ENCODE peak calls at places on chromosome 10, in eight cellular contexts. H is left ventricle myocardium inferior, X is IMR-90, I is body of pancreas, V is adrenal gland, Q is mammary epithelial cell, T is psoas muscle, B is cardiac muscle cell. P is an unnamed sample. For H3K36me3, the result is how much of the 10 kb centered on the place peaks cover.

GRCh38 chr10:48496831-48497792 is 107.8 kb downstream of the ARHGAP22 start:
- DNase-seq in H (no peak), T (no peak), I (no peak), V (no peak), X (peak), Q (peak), B (peak), P (peak)

GRCh38 chr10:22320591-22321155 is at the start of gene BMI1:
- DNase-seq in V (peak), Q (peak), H (peak), T (peak), B (peak), I (peak), X (peak), P (no peak)

GRCh38 chr10:128606041-128606440 is 479.8 kb upstream of the MKI67 start:
- DNase-seq in T (no peak), X (no peak), V (no peak), Q (no peak), H (no peak), B (no peak), I (no peak), P (peak)

GRCh38 chr10:78819361-78820006 is 249.3 kb upstream of the ZMIZ1 start:
- DNase-seq in T (no peak), I (no peak), H (no peak), X (no peak), V (no peak), B (no peak), Q (no peak), P (no peak)

GRCh38 chr10:86970152-86970886 is 2.0 kb downstream of the ADIRF start:
- DNase-seq in T (peak), I (peak), B (peak), Q (peak), X (peak), H (peak), V (peak), P (no peak)

GRCh38 chr10:102796407-102797176 is 40.6 kb downstream of the CYP17A1 start:
- DNase-seq in V (peak), B (peak), X (peak), Q (no peak), H (peak), I (peak), T (peak), P (no peak)

GRCh38 chr10:33776419-33776818 is 442.0 kb upstream of the NRP1 start:
- DNase-seq in V (no peak), B (no peak), T (no peak), H (no peak), I (no peak), Q (no peak), X (no peak), P (no peak)

GRCh38 chr10:90424730-90425129 is 433.1 kb downstream of the HTR7 start:
- DNase-seq in I (no peak), H (no peak), Q (peak), B (no peak), T (no peak), X (peak), V (no peak), P (no peak)

GRCh38 chr10:4159173-4159572 is 374.2 kb upstream of the KLF6 start:
- DNase-seq in X (no peak), B (no peak), H (no peak), I (no peak), V (no peak), T (no peak), Q (no peak), P (no peak)

GRCh38 chr10:87658383-87658795 is 1.3 kb upstream of the PAPSS2 start:
- DNase-seq in V (no peak), I (no peak), Q (no peak), H (no peak), B (no peak), T (no peak), X (peak), P (no peak)

GRCh38 chr10:73493781-73494180 is 2.0 kb downstream of the PPP3CB start:
- DNase-seq in T (no peak), B (peak), H (no peak), I (no peak), V (no peak), Q (peak), X (peak), P (peak)

GRCh38 chr10:22849077-22849810 is 78.6 kb upstream of the ARMC3 start:
- DNase-seq in X (no peak), T (peak), Q (peak), H (peak), V (peak), I (peak), B (peak), P (peak)

GRCh38 chr10:122878799-122879338 is 512 bp downstream of the FAM24B start:
- DNase-seq in I (peak), X (no peak), H (no peak), V (no peak), Q (no peak), T (no peak), B (no peak), P (peak)

GRCh38 chr10:63636812-63637211 is 115.6 kb downstream of the REEP3 start:
- DNase-seq in H (no peak), V (no peak), Q (no peak), B (no peak), X (no peak), I (no peak), T (no peak), P (no peak)

GRCh38 chr10:5649746-5650145 is 16.6 kb downstream of the ASB13 start:
- DNase-seq in Q (no peak), V (no peak), T (no peak), I (no peak), B (no peak), X (no peak), H (no peak), P (no peak)

GRCh38 chr10:130206216-130206737 is 70.1 kb downstream of the GLRX3 start:
- DNase-seq in T (no peak), V (no peak), I (no peak), Q (no peak), H (no peak), B (no peak), X (no peak), P (no peak)

GRCh38 chr10:31590023-31590800 is 271.2 kb downstream of the ZEB1 start:
- DNase-seq in I (no peak), X (peak), V (no peak), Q (no peak), T (no peak), B (peak), H (no peak), P (no peak)

GRCh38 chr10:67788028-67788886 is 49.7 kb downstream of the DNAJC12 start:
- DNase-seq in B (peak), T (peak), V (peak), I (peak), Q (no peak), H (peak), X (no peak), P (peak)

GRCh38 chr10:119209050-119209735 is 1.8 kb downstream of the GRK5 start:
- DNase-seq in X (peak), H (peak), V (peak), I (peak), B (peak), Q (no peak), T (peak), P (peak)

GRCh38 chr10:102814456-102814871 is 22.7 kb downstream of the CYP17A1 start:
- DNase-seq in X (peak), H (peak), I (peak), T (peak), Q (no peak), B (peak), V (peak), P (no peak)

GRCh38 chr10:89252225-89252585 is 630 bp upstream of the LIPA start:
- DNase-seq in H (no peak), I (no peak), Q (no peak), T (no peak), B (no peak), V (no peak), X (no peak), P (no peak)

GRCh38 chr10:12710594-12711343 is 290.7 kb downstream of the CCDC3 start:
- DNase-seq in Q (peak), V (peak), X (peak), T (peak), B (peak), I (peak), H (peak), P (peak)

GRCh38 chr10:133235265-133235664 is 2.4 kb upstream of the VENTX start:
- DNase-seq in X (no peak), V (no peak), Q (no peak), H (no peak), B (no peak), T (no peak), I (no peak), P (no peak)

GRCh38 chr10:21293518-21294356 is 231.7 kb downstream of the SKIDA1 start:
- DNase-seq in H (no peak), X (no peak), Q (no peak), V (no peak), T (no peak), I (no peak), B (peak), P (no peak)
- H3K4me3 ChIP-seq in H (peak), X (no peak), Q (no peak), V (no peak), T (peak), I (no peak), B (peak), P (no peak)

GRCh38 chr10:77583527-77583926 is 54.1 kb downstream of the KCNMA1 start:
- DNase-seq in V (no peak), B (no peak), Q (peak), I (no peak), H (no peak), X (no peak), T (no peak), P (peak)

GRCh38 chr10:77588886-77589285 is 48.7 kb downstream of the KCNMA1 start:
- DNase-seq in B (no peak), T (no peak), H (no peak), Q (no peak), X (no peak), I (no peak), V (no peak), P (no peak)

GRCh38 chr10:77587424-77587806 is 50.2 kb downstream of the KCNMA1 start:
- DNase-seq in V (no peak), X (no peak), T (no peak), Q (no peak), B (no peak), H (no peak), I (no peak), P (no peak)

GRCh38 chr10:77590344-77591237 is 47.0 kb downstream of the KCNMA1 start:
- DNase-seq in B (no peak), T (peak), Q (no peak), H (no peak), V (peak), I (peak), X (no peak), P (no peak)

DNA sequence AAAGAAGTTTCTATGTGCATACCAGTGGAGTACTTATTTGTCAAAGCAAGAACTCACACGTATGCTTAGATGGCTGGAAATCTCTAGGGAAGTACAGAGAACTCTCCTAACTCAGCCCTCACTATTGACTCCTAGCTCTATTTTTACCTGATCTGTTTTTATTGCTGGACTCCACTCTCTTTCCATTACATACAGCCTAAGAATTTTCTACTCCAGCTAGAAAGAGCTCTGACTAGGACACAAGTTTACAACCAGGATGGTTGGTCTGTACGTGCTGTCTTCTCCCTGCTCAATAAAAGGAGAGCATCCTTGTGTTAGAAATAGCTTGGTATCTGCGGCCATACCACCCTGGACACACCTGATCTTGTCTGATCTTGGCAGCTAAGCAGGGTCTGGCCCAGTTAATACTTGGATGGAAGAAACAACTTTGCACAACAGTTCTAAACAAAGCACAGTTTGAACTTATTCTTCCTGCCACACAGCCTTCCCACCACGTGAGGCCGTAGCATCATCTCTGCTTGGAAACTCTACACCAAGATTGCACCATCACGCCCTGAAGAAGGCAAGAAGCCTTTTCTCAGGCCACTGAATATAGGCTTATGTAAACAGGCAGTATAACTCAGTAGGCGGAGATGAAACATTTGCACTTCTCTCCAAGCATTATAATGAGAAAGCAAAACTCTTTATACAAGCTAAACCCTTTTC is 50.7 kb downstream of the KCNMA1 start:
- DNase-seq in I (no peak), B (peak), T (peak), Q (peak), V (no peak), X (peak), H (no peak), P (peak)
- H3K36me3 ChIP-seq in I (under half), B (under half), T (under half), Q (under half), V (under half), X (under half), H (under half), P (under half)

GRCh38 chr10:100006241-100006886 is 3.4 kb downstream of the DNMBP start:
- DNase-seq in I (no peak), B (peak), T (no peak), H (no peak), V (peak), Q (peak), X (peak), P (peak)
- H3K4me3 ChIP-seq in I (no peak), B (no peak), T (peak), H (peak), V (no peak), Q (no peak), X (peak), P (no peak)

GRCh38 chr10:114845978-114846693 is 24.6 kb downstream of the FHIP2A start:
- DNase-seq in B (no peak), V (no peak), Q (no peak), X (no peak), H (no peak), T (no peak), I (no peak), P (no peak)
- H3K36me3 ChIP-seq in B (half or more), V (half or more), Q (under half), X (half or more), H (half or more), T (under half), I (under half), P (under half)

GRCh38 chr10:97850446-97850845 is 803 bp downstream of the GOLGA7B start:
- DNase-seq in T (no peak), V (no peak), X (no peak), H (no peak), I (peak), B (peak), Q (no peak), P (no peak)
- H3K4me3 ChIP-seq in T (peak), V (peak), X (no peak), H (peak), I (no peak), B (no peak), Q (peak), P (no peak)

GRCh38 chr10:69181433-69181832 is 1.4 kb downstream of the SUPV3L1 start:
- DNase-seq in B (no peak), Q (peak), V (no peak), T (no peak), H (no peak), I (no peak), X (no peak), P (peak)

GRCh38 chr10:69180525-69181204 is 631 bp downstream of the SUPV3L1 start:
- DNase-seq in B (peak), V (peak), X (peak), Q (peak), H (no peak), T (no peak), I (no peak), P (peak)

GRCh38 chr10:69176823-69177222 is 3.2 kb upstream of the SUPV3L1 start:
- DNase-seq in I (no peak), V (no peak), B (no peak), Q (no peak), X (no peak), T (no peak), H (no peak), P (no peak)

GRCh38 chr10:69179743-69180524 is at the start of gene SUPV3L1:
- DNase-seq in B (peak), V (peak), X (peak), T (peak), Q (peak), I (peak), H (peak), P (peak)

GRCh38 chr10:69179089-69179742 is 818 bp upstream of the SUPV3L1 start:
- DNase-seq in X (no peak), T (no peak), Q (no peak), V (no peak), I (no peak), H (no peak), B (no peak), P (no peak)
- H3K36me3 ChIP-seq in X (under half), T (under half), Q (under half), V (under half), I (under half), H (under half), B (under half), P (under half)

GRCh38 chr10:84329094-84329611 is 764 bp downstream of the CCSER2 start:
- DNase-seq in X (peak), Q (peak), V (peak), H (no peak), B (peak), I (peak), T (no peak), P (peak)

GRCh38 chr10:84331091-84331490 is 2.7 kb downstream of the CCSER2 start:
- DNase-seq in X (no peak), V (no peak), Q (no peak), T (no peak), H (no peak), I (no peak), B (no peak), P (no peak)

GRCh38 chr10:84328303-84329093 is at the start of gene CCSER2:
- DNase-seq in T (peak), V (peak), Q (peak), I (peak), H (peak), X (peak), B (peak), P (peak)

GRCh38 chr10:84333864-84334451 is 5.6 kb downstream of the CCSER2 start:
- DNase-seq in Q (peak), H (no peak), V (no peak), I (no peak), B (peak), T (no peak), X (peak), P (peak)

DNA sequence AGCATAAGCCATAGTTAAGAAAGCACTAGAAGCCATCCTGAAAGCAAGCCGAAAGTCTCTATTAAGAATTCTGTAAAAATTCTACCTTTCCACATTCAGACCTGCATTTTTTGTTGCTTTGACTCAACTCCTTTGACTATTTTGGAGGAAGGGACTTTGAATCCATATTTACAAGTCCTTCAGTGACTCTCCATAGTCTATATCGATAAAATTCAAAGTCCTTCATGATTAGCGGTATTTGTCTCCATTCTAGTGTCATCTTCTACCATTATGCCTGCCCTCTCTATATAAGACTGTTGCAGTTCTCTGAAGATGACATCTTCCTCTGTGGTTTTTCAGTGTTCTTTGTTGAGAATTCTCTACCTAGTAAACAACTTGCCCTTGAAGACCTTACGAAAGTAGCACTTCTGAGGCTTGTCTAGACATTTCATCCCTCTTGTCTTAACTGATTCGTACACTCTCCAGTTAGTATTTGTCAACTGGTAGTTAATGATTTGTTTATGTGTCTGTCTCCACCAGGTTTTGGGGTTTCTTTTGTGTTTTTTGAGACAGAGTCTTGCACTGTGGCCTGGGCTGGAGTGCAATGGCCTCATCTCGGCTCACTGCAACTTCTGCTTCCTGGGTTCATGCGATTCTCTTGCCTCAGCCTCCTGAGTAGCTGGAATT is 1.7 kb downstream of the CCSER2 start:
- DNase-seq in X (no peak), T (no peak), V (no peak), H (no peak), Q (no peak), I (no peak), B (no peak), P (no peak)
- H3K4me3 ChIP-seq in X (peak), T (peak), V (peak), H (peak), Q (peak), I (no peak), B (peak), P (no peak)

DNA sequence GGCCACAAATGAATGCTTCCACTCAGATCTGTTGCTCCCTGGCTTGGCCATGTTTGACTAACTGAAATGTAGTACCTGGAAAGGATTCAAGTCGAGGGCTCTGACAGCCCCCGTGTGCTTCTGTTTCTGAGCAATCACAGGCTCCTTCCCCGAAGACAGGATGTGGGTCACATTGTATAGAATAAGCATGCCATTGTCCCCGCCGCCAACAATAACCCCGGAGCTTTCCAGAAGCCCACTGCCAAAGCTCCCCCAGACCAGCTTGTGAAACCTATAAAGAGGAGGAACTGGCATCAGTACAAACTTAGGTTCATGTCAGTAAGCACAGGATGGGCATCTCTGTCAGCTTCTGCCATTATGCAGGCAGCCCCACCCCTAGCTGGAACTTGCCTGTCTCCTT is 10.4 kb downstream of the SEC31B start:
- DNase-seq in T (no peak), B (peak), X (no peak), V (no peak), H (no peak), I (no peak), Q (no peak), P (no peak)
- H3K36me3 ChIP-seq in T (under half), B (under half), X (under half), V (under half), H (half or more), I (under half), Q (under half), P (under half)

GRCh38 chr10:42888504-42889095 is 106.0 kb downstream of the BMS1 start:
- DNase-seq in Q (no peak), I (no peak), X (no peak), T (no peak), B (peak), V (no peak), H (no peak), P (peak)
- H3K4me3 ChIP-seq in Q (no peak), I (no peak), X (no peak), T (no peak), B (no peak), V (no peak), H (no peak), P (no peak)